ENCODE peak calls at places on chromosomes 3 and 15, in four cellular contexts. One of them, this sample, is unnamed.

GRCh38 chr15:77944002-77944867 is 133.3 kb downstream of the TBC1D2B start:
- DNase-seq in colonic mucosa: peak; percentile 89
- DNase-seq in left lung: peak; percentile 87
- DNase-seq in right cardiac atrium: peak; percentile 94
- DNase-seq in this sample: peak; percentile 47

GRCh38 chr3:60803812-60804211 is 447.4 kb downstream of the FHIT start:
- DNase-seq in colonic mucosa: no peak
- DNase-seq in left lung: no peak
- DNase-seq in right cardiac atrium: no peak
- DNase-seq in this sample: no peak

GRCh38 chr15:95944193-95944592 is 386.3 kb upstream of the NR2F2 start:
- DNase-seq in colonic mucosa: no peak
- DNase-seq in left lung: no peak
- DNase-seq in right cardiac atrium: no peak
- DNase-seq in this sample: no peak

GRCh38 chr15:74873756-74874424 is 725 bp upstream of the SCAMP2 start:
- DNase-seq in colonic mucosa: peak; percentile 47
- DNase-seq in left lung: no peak
- DNase-seq in right cardiac atrium: peak; percentile 60
- DNase-seq in this sample: no peak

GRCh38 chr3:105260385-105260784 is 106.3 kb upstream of the ALCAM start:
- DNase-seq in colonic mucosa: no peak
- DNase-seq in left lung: no peak
- DNase-seq in right cardiac atrium: no peak
- DNase-seq in this sample: no peak

GRCh38 chr15:80093854-80094418 is 34.5 kb downstream of the ZFAND6 start:
- DNase-seq in colonic mucosa: peak; percentile 30
- DNase-seq in left lung: peak; percentile 38
- DNase-seq in right cardiac atrium: no peak
- DNase-seq in this sample: no peak

GRCh38 chr3:10303105-10303504 is 10.4 kb upstream of the GHRL start:
- DNase-seq in colonic mucosa: no peak
- DNase-seq in left lung: no peak
- DNase-seq in right cardiac atrium: no peak
- DNase-seq in this sample: no peak

GRCh38 chr3:35562141-35562540 is 77.2 kb upstream of the ARPP21 start:
- DNase-seq in colonic mucosa: no peak
- DNase-seq in left lung: no peak
- DNase-seq in right cardiac atrium: no peak
- DNase-seq in this sample: no peak

GRCh38 chr3:44893097-44893496 is 18.7 kb downstream of the TGM4 start:
- DNase-seq in colonic mucosa: no peak
- DNase-seq in left lung: no peak
- DNase-seq in right cardiac atrium: no peak
- DNase-seq in this sample: peak; percentile 65

GRCh38 chr3:190008432-190008831 is 112.3 kb downstream of the P3H2 start:
- DNase-seq in colonic mucosa: no peak
- DNase-seq in left lung: no peak
- DNase-seq in right cardiac atrium: no peak
- DNase-seq in this sample: no peak

GRCh38 chr15:84992157-84992940 is 10.7 kb downstream of the PDE8A start:
- DNase-seq in colonic mucosa: peak; percentile 52
- DNase-seq in left lung: no peak
- DNase-seq in right cardiac atrium: no peak
- DNase-seq in this sample: peak; percentile 69

GRCh38 chr3:47874913-47875312 is 72.0 kb downstream of the DHX30 start:
- DNase-seq in colonic mucosa: no peak
- DNase-seq in left lung: no peak
- DNase-seq in right cardiac atrium: no peak
- DNase-seq in this sample: no peak

GRCh38 chr3:197599089-197599765 is 43.5 kb upstream of the BDH1 start:
- DNase-seq in colonic mucosa: peak; percentile 87
- DNase-seq in left lung: peak; percentile 67
- DNase-seq in right cardiac atrium: peak; percentile 73
- DNase-seq in this sample: peak; percentile 50

GRCh38 chr15:70238917-70239316 is 141.2 kb upstream of the TLE3 start:
- DNase-seq in colonic mucosa: no peak
- DNase-seq in left lung: no peak
- DNase-seq in right cardiac atrium: no peak
- DNase-seq in this sample: no peak

GRCh38 chr3:147712357-147712756 is 303.2 kb downstream of the ZIC1 start:
- DNase-seq in colonic mucosa: no peak
- DNase-seq in left lung: no peak
- DNase-seq in right cardiac atrium: peak; percentile 43
- DNase-seq in this sample: no peak

GRCh38 chr15:70200511-70200991 is 102.8 kb upstream of the TLE3 start:
- DNase-seq in colonic mucosa: no peak
- DNase-seq in left lung: no peak
- DNase-seq in right cardiac atrium: no peak
- DNase-seq in this sample: no peak

GRCh38 chr15:57143511-57144078 is 225.2 kb downstream of the TCF12 start:
- DNase-seq in colonic mucosa: no peak
- DNase-seq in left lung: no peak
- DNase-seq in right cardiac atrium: no peak
- DNase-seq in this sample: no peak

GRCh38 chr3:94331831-94332230 is 269.0 kb downstream of the NSUN3 start:
- DNase-seq in colonic mucosa: no peak
- DNase-seq in left lung: no peak
- DNase-seq in right cardiac atrium: no peak
- DNase-seq in this sample: no peak

GRCh38 chr15:94297543-94297942 is 66.2 kb downstream of the MCTP2 start:
- DNase-seq in colonic mucosa: peak; percentile 32
- DNase-seq in left lung: no peak
- DNase-seq in right cardiac atrium: no peak
- DNase-seq in this sample: no peak

DNA sequence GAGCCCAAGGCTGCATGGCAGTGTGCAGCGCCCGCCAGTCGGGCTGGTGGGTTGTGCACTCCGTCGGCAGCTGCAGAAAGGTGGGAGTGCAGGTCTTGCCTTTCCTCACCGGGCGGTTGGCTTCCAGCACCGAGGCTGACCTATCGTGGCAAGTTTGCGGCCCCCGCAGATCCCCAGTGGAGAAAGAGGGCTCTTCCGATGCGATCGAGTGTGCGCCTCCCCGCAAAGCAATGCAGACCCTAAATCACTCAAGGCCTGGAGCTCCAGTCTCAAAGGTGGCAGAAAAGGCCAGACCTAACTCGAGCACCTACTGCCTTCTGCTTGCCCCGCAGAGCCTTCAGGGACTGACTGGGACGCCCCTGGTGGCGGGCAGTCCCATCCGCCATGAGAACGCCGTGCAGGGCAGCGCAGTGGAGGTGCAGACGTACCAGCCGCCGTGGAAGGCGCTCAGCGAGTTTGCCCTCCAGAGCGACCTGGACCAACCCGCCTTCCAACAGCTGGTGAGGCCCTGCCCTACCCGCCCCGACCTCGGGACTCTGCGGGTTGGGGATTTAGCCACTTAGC is 4.3 kb downstream of the ISL2 start:
- DNase-seq in colonic mucosa: peak; percentile 46
- DNase-seq in left lung: no peak
- DNase-seq in right cardiac atrium: peak; percentile 52
- DNase-seq in this sample: no peak
- H3K4me3 ChIP-seq in colonic mucosa: peak overlapping the region; percentile 36
- H3K4me3 ChIP-seq in left lung: peak overlapping the region; percentile 35
- H3K4me3 ChIP-seq in right cardiac atrium: peak overlapping the region; percentile 22
- H3K4me3 ChIP-seq in this sample: no peak overlapping the region

GRCh38 chr3:152267319-152267689 is 1.4 kb upstream of the MBNL1 start:
- DNase-seq in colonic mucosa: no peak
- DNase-seq in left lung: no peak
- DNase-seq in right cardiac atrium: no peak
- DNase-seq in this sample: no peak

GRCh38 chr3:152269423-152270144 is 855 bp downstream of the MBNL1 start:
- DNase-seq in colonic mucosa: peak; percentile 76
- DNase-seq in left lung: peak; percentile 50
- DNase-seq in right cardiac atrium: peak; percentile 40
- DNase-seq in this sample: no peak

GRCh38 chr3:152267831-152268500 is 763 bp upstream of the MBNL1 start:
- DNase-seq in colonic mucosa: no peak
- DNase-seq in left lung: no peak
- DNase-seq in right cardiac atrium: no peak
- DNase-seq in this sample: no peak

GRCh38 chr3:152270145-152270870 is 1.6 kb downstream of the MBNL1 start:
- DNase-seq in colonic mucosa: no peak
- DNase-seq in left lung: no peak
- DNase-seq in right cardiac atrium: no peak
- DNase-seq in this sample: no peak

GRCh38 chr3:152268501-152269422 is at the start of gene MBNL1:
- DNase-seq in colonic mucosa: peak; percentile 87
- DNase-seq in left lung: peak; percentile 90
- DNase-seq in right cardiac atrium: peak; percentile 91
- DNase-seq in this sample: no peak
- H3K4me3 ChIP-seq in colonic mucosa: peak within 1 kb of the TSS; percentile 70
- H3K4me3 ChIP-seq in left lung: peak within 1 kb of the TSS; percentile 69
- H3K4me3 ChIP-seq in right cardiac atrium: peak within 1 kb of the TSS; percentile 70
- H3K4me3 ChIP-seq in this sample: peak within 1 kb of the TSS; percentile 80

GRCh38 chr3:194315965-194316361 is 35.2 kb downstream of the CPN2 start:
- DNase-seq in colonic mucosa: no peak
- DNase-seq in left lung: no peak
- DNase-seq in right cardiac atrium: peak; percentile 62
- DNase-seq in this sample: no peak
- H3K4me3 ChIP-seq in colonic mucosa: no peak overlapping the region
- H3K4me3 ChIP-seq in left lung: peak overlapping the region; percentile 47
- H3K4me3 ChIP-seq in right cardiac atrium: no peak overlapping the region
- H3K4me3 ChIP-seq in this sample: no peak overlapping the region

GRCh38 chr3:175211481-175211880 is 352.3 kb downstream of the NAALADL2 start:
- DNase-seq in colonic mucosa: no peak
- DNase-seq in left lung: no peak
- DNase-seq in right cardiac atrium: no peak
- DNase-seq in this sample: no peak
- H3K4me3 ChIP-seq in colonic mucosa: no peak overlapping the region
- H3K4me3 ChIP-seq in left lung: no peak overlapping the region
- H3K4me3 ChIP-seq in right cardiac atrium: no peak overlapping the region
- H3K4me3 ChIP-seq in this sample: no peak overlapping the region

DNA sequence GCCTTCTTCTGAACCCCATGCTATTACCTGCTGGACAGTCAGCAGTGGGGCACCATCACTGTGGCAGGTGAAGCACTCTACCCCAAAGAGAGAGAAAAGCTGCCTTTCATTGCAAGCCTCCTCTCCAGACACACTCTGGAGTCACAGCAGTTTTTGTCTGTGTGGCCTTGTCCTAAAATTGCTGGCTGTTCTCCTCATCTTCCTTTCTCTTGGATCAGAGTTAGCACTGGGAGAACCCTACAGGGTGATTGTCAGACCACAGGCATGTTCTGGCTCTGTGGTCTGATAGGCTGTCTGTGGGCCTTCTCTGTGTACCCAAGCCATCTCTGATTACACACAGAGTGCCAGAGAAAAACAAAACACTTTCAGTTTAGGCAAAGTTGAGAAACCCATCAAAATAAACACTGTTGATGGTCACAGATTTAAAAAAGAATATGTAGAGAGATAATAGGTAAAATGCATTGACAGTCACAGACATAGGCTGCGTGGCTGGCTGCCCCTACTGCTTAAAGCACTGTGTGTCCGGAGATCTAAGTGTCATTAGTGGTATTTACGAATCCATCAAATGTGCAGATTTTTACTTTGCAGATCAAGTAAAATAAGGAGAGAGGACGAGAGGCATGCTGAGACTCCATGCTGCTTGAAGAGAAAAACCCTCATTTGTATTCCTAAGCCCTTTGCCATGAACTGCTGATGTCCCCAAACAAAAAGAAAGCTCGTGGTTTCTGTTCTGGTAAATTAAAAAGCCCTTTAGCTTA is 689.9 kb downstream of the TUSC7 start:
- DNase-seq in colonic mucosa: no peak
- DNase-seq in left lung: no peak
- DNase-seq in right cardiac atrium: no peak
- DNase-seq in this sample: no peak
- H3K4me3 ChIP-seq in colonic mucosa: no peak overlapping the region
- H3K4me3 ChIP-seq in left lung: no peak overlapping the region
- H3K4me3 ChIP-seq in right cardiac atrium: no peak overlapping the region
- H3K4me3 ChIP-seq in this sample: no peak overlapping the region